ENCODE peak calls at places on chromosomes 5 and 9, in four cellular contexts. P is fibroblast of the aortic adventitia, Q is HFF-Myc, M is body of pancreas. W is an unnamed sample.

GRCh38 chr5:76701298-76701697 is 14.6 kb upstream of the F2R start:
- DNase-seq in P (peak), Q (no peak), M (no peak), W (no peak)

GRCh38 chr5:13976867-13977479 is 32.5 kb upstream of the DNAH5 start:
- DNase-seq in P (peak), Q (peak), M (no peak), W (no peak)

GRCh38 chr5:10746711-10747110 is 14.3 kb downstream of the DAP start:
- DNase-seq in P (no peak), Q (no peak), M (peak), W (no peak)

GRCh38 chr9:522658-523057 is 308.0 kb downstream of the DOCK8 start:
- DNase-seq in P (peak), Q (no peak), M (no peak), W (no peak)

GRCh38 chr5:169494383-169495251 is 89.0 kb upstream of the SPDL1 start:
- DNase-seq in P (peak), Q (no peak), M (no peak), W (no peak)

GRCh38 chr5:74042559-74043357 is 416.8 kb downstream of the ARHGEF28 start:
- DNase-seq in P (peak), Q (no peak), M (no peak), W (peak)

GRCh38 chr9:91777437-91777836 is 172.6 kb downstream of the ROR2 start:
- DNase-seq in P (peak), Q (no peak), M (no peak), W (peak)

GRCh38 chr9:72203205-72203803 is 54.1 kb downstream of the GDA start:
- DNase-seq in P (peak), Q (peak), M (peak), W (no peak)

GRCh38 chr9:72788966-72789365 is 163.9 kb downstream of the ALDH1A1 start:
- DNase-seq in P (no peak), Q (no peak), M (no peak), W (no peak)

GRCh38 chr9:129639756-129640085 is 2.2 kb downstream of the ASB6 start:
- DNase-seq in P (no peak), Q (no peak), M (no peak), W (no peak)

GRCh38 chr5:84383816-84384603 is 670 bp downstream of the EDIL3 start:
- DNase-seq in P (peak), Q (no peak), M (peak), W (no peak)

GRCh38 chr9:116002181-116002580 is 151.4 kb upstream of the PAPPA start:
- DNase-seq in P (no peak), Q (no peak), M (no peak), W (no peak)

GRCh38 chr9:22446589-22446949 is at the start of gene DMRTA1:
- DNase-seq in P (peak), Q (no peak), M (peak), W (no peak)

GRCh38 chr5:110768138-110768845 is 29.5 kb downstream of the SLC25A46 start:
- DNase-seq in P (peak), Q (no peak), M (no peak), W (no peak)

GRCh38 chr9:89696780-89697179 is 92.0 kb downstream of the GADD45G start:
- DNase-seq in P (no peak), Q (no peak), M (no peak), W (no peak)

GRCh38 chr5:67992919-67993318 is 222.6 kb upstream of the PIK3R1 start:
- DNase-seq in P (peak), Q (no peak), M (no peak), W (no peak)

GRCh38 chr5:149088686-149089085 is 25.8 kb upstream of the SH3TC2 start:
- DNase-seq in P (no peak), Q (no peak), M (no peak), W (no peak)

GRCh38 chr9:21993893-21994525 is at the start of gene CDKN2A:
- DNase-seq in P (no peak), Q (no peak), M (peak), W (no peak)

GRCh38 chr9:129567842-129568559 is 52.9 kb downstream of the C9orf50 start:
- DNase-seq in P (peak), Q (no peak), M (peak), W (no peak)

GRCh38 chr5:82142928-82143577 is 135.1 kb downstream of the RPS23 start:
- DNase-seq in P (no peak), Q (no peak), M (no peak), W (no peak)

GRCh38 chr5:111389390-111390082 is 122.8 kb downstream of the STARD4 start:
- DNase-seq in P (peak), Q (peak), M (no peak), W (peak)

GRCh38 chr5:122902263-122902662 is 56.9 kb downstream of the SNX24 start:
- DNase-seq in P (no peak), Q (no peak), M (no peak), W (no peak)

GRCh38 chr5:149452007-149452664 is 73.0 kb upstream of the IL17B start:
- DNase-seq in P (peak), Q (no peak), M (peak), W (no peak)

GRCh38 chr5:168851902-168852321 is 272.7 kb upstream of the PANK3 start:
- DNase-seq in P (peak), Q (peak), M (no peak), W (peak)

GRCh38 chr5:68225911-68226563 is 10.5 kb downstream of the PIK3R1 start:
- DNase-seq in P (no peak), Q (no peak), M (no peak), W (no peak)

GRCh38 chr5:1881731-1882336 is 891 bp downstream of the IRX4 start:
- DNase-seq in P (no peak), Q (no peak), M (no peak), W (no peak)

GRCh38 chr5:3391210-3391609 is 204.4 kb upstream of the IRX1 start:
- DNase-seq in P (no peak), Q (no peak), M (no peak), W (no peak)

GRCh38 chr5:50655810-50656205 is 10.6 kb upstream of the PARP8 start:
- DNase-seq in P (peak), Q (no peak), M (peak), W (no peak)

GRCh38 chr5:32443541-32444190 is 874 bp downstream of the ZFR start:
- DNase-seq in P (peak), Q (no peak), M (peak), W (no peak)

GRCh38 chr5:5159282-5160108 is 19.4 kb downstream of the ADAMTS16 start:
- DNase-seq in P (no peak), Q (no peak), M (peak), W (no peak)

GRCh38 chr9:111762546-111762945 is 32.2 kb downstream of the SHOC1 start:
- DNase-seq in P (no peak), Q (no peak), M (no peak), W (no peak)

GRCh38 chr9:91117959-91118651 is 243.6 kb downstream of the AUH start:
- DNase-seq in P (peak), Q (peak), M (peak), W (peak)

GRCh38 chr9:81686614-81687520 is 2.5 kb downstream of the TLE1 start:
- DNase-seq in P (peak), Q (no peak), M (peak), W (no peak)

GRCh38 chr9:81690251-81690851 is 1.0 kb upstream of the TLE1 start:
- DNase-seq in P (no peak), Q (no peak), M (peak), W (no peak)

GRCh38 chr9:81685763-81686613 is 3.4 kb downstream of the TLE1 start:
- DNase-seq in P (peak), Q (no peak), M (no peak), W (no peak)

GRCh38 chr9:81687521-81688261 is 1.7 kb downstream of the TLE1 start:
- DNase-seq in P (peak), Q (no peak), M (peak), W (no peak)

DNA sequence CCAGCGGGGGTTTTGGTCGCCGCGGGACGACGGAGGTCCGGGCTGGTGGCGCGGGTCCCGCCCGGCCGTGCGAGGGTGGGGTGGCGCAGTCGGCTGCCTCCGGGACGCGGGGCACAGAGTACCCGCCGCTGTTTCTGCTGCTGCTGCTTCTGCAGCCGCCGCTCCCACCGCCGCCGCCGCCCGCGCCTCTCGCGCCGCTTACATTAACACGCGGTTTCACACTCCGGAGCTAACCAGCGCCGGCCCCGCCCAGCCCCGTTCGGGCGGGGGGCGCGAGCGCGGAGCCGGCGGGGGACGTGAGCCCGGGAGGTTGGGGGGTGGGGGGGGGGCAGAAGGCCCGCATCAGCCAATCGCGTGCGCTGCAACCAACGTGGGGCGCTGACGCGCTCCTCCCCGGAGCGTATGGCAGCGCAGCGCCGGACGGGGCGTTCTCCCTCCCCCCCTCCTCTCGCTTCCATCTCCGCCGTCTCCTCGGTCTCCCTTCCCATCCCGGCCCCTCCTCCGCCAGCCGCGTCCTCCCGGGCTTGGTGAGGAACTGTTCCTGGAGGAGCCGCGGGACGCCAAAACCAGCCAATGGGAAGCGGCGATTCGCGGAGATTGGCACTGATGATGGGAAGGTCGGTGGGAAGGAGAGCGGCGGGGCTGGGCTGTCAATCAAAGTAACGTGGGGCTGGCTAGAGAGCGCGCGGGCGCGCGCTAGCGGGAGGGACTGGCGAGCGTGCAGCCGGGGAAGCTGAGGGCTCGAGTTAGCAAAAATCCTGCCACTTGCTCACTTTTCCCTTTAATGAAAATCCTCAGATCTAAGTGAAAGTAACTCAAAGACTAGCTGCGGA is at the start of gene TLE1:
- DNase-seq in P (peak), Q (peak), M (peak), W (peak)
- H3K4me3 ChIP-seq in P (peak), Q (peak), M (peak), W (peak)

GRCh38 chr5:36054646-36055045 is 12.0 kb downstream of the UGT3A2 start:
- DNase-seq in P (no peak), Q (no peak), M (no peak), W (no peak)

GRCh38 chr5:36060516-36060885 is 6.2 kb downstream of the UGT3A2 start:
- DNase-seq in P (no peak), Q (no peak), M (no peak), W (no peak)

GRCh38 chr5:36055984-36056383 is 10.7 kb downstream of the UGT3A2 start:
- DNase-seq in P (no peak), Q (no peak), M (no peak), W (no peak)

GRCh38 chr5:36058776-36059175 is 7.9 kb downstream of the UGT3A2 start:
- DNase-seq in P (no peak), Q (no peak), M (no peak), W (no peak)

DNA sequence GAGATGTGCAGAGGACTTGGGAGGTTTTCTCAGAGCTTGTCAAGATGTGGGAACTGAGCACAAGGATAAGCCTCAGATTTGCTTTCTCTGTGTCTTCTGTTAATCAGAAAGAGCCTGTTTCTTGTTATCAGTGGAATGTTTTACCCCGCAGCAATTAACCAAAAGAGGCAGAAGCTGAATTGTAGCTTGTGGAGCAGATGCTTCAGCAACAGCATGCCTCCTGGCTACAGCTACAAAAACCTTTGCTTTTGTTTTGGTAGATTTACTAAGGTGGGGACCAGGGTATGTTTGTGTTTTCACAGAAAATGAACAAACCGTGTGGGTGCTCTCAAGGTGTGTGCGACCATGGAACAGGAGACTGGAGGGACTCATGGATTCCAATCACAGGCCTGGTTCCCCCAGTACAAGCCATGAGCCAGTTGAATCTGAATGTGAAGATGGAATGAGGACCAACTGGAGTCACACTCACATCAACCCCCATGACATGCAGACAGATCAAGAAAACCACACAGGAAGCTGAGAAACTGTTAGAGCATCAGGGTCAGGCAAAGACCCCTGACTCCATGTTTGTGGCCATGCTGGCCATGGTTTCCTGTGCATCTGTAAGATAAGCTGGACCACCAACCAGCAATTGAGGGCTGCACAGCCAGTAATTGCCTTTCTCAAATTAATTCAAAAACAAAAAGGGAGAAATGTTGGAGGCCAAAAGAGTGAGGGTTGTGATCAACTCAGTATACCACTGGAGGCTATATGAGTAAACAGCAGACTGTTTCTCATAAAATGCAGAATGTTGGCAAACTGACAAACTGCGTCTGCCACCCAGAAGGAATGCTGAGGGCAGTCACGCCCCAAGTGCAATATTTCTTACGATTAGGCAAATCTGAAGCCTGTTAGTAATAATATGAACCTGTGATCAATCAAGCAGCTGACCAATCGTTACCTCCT is 6.8 kb downstream of the UGT3A2 start:
- DNase-seq in P (no peak), Q (no peak), M (no peak), W (no peak)
- H3K4me3 ChIP-seq in P (no peak), Q (no peak), M (no peak), W (no peak)

DNA sequence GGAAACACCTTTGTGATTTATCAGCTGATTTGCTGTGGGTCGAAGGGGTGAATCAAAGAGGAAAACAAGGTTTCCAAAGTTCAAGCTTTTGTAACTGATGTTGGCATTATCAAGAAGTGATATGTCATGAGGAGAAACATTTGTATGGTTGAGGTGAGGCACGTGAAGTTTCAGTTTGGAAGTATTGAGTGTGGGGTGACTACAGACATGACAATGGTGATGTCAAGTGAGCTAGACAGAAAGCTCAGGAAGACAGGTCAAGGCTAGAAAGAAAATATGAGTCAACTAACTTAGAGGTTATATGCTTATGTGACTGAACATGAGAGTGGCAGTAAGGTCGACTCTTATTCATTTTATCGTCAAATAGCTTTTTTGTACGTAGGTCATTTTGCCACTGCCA is 99.1 kb downstream of the RAB3C start:
- DNase-seq in P (no peak), Q (no peak), M (no peak), W (no peak)
- H3K4me3 ChIP-seq in P (no peak), Q (no peak), M (no peak), W (no peak)

DNA sequence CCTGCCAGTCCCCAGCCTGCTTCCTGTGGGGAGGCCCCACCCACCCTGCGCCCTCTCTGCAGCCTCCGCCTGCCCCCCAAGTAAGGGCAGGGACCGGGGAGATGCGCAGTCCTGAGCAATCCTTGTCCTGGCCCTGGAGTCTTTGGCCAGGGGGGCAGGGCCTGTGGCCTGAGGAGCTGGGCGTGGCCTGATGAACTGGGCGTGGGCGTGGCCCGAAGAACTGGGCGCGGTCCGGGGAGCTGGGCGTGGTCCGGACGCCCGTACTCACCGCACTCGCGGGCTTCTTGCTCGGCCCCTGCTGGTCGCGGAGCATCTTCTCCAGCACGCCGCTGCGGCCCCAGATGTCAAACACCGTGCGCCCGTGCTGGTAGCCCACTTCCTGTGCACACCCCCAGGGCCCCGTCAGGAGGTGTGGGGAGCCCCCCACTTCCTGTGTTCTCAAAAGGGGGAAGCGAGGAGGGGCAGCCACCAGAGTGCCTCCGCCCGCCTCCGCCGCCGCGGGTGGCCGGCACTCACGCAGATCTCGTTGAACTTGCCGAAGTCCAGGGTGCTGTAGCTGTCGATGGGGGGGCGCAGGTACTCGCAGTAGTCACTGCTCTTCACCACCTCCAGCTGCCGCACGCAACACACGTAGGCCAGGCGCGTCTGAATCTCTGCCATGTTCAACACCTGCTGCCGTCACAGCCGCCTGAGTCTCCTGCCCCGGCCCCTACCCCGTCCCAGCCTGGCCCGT is 2.7 kb upstream of the NSMF start:
- DNase-seq in P (no peak), Q (no peak), M (no peak), W (no peak)
- H3K4me3 ChIP-seq in P (no peak), Q (no peak), M (no peak), W (no peak)

GRCh38 chr9:120532475-120532874 is 47.5 kb downstream of the CDK5RAP2 start:
- DNase-seq in P (peak), Q (peak), M (no peak), W (no peak)

GRCh38 chr9:120536094-120536493 is 43.9 kb downstream of the CDK5RAP2 start:
- DNase-seq in P (no peak), Q (no peak), M (no peak), W (no peak)

GRCh38 chr9:120534266-120534665 is 45.7 kb downstream of the CDK5RAP2 start:
- DNase-seq in P (no peak), Q (no peak), M (no peak), W (no peak)

GRCh38 chr9:120531683-120532300 is 48.2 kb downstream of the CDK5RAP2 start:
- DNase-seq in P (peak), Q (peak), M (peak), W (no peak)

GRCh38 chr9:120532891-120533290 is 47.1 kb downstream of the CDK5RAP2 start:
- DNase-seq in P (no peak), Q (no peak), M (no peak), W (no peak)
- H3K4me3 ChIP-seq in P (no peak), Q (no peak), M (no peak), W (no peak)

GRCh38 chr5:155082401-155082800 is 68.8 kb downstream of the KIF4B start:
- DNase-seq in P (peak), Q (peak), M (no peak), W (peak)
- H3K4me3 ChIP-seq in P (no peak), Q (no peak), M (no peak), W (no peak)

W was measured in AG04449.